ENCODE peak calls at places on chromosomes 13 and 19, in eight cellular contexts. J is A549, S is esophagus squamous epithelium, R is Peyer's patch, D is transverse colon, M is heart left ventricle, N is prostate gland, C is IMR-90. P is an unnamed sample.

GRCh38 chr13:74575729-74576125 is 441.5 kb upstream of the KLF12 start:
- DNase-seq in C (peak; percentile 33), S (no peak), J (peak; percentile 0), M (peak; percentile 94), D (peak; percentile 28), R (peak; percentile 57), N (no peak), P (peak; percentile 62)

GRCh38 chr13:92589955-92590354 is 636.7 kb upstream of the GPC6 start:
- DNase-seq in J (no peak), S (no peak), D (no peak), N (no peak), M (no peak), C (no peak), R (no peak), P (no peak)

GRCh38 chr19:5963855-5964254 is 14.1 kb downstream of the RANBP3 start:
- DNase-seq in S (no peak), N (no peak), M (no peak), D (no peak), C (no peak), R (no peak), J (no peak), P (no peak)

GRCh38 chr19:3494051-3494450 is 6.4 kb downstream of the DOHH start:
- DNase-seq in M (no peak), S (no peak), D (no peak), N (no peak), R (no peak), C (no peak), J (no peak), P (no peak)

GRCh38 chr13:90272356-90272755 is 1075.1 kb upstream of the MIR17HG start:
- DNase-seq in M (no peak), N (no peak), S (no peak), C (no peak), J (no peak), D (no peak), R (no peak), P (peak; percentile 16)

GRCh38 chr19:45097776-45098520 is 5.0 kb downstream of the PPP1R37 start:
- DNase-seq in S (no peak), D (no peak), R (peak; percentile 82), M (no peak), J (peak; percentile 83), N (peak; percentile 46), C (peak; percentile 98), P (peak; percentile 73)

GRCh38 chr19:3365447-3366103 is 808 bp upstream of the NFIC start:
- DNase-seq in D (peak; percentile 66), S (no peak), M (peak; percentile 81), R (peak; percentile 70), C (peak; percentile 66), J (peak; percentile 79), N (peak; percentile 70), P (no peak)

GRCh38 chr13:34731486-34731885 is 210.6 kb upstream of the NBEA start:
- DNase-seq in D (no peak), M (no peak), C (no peak), R (no peak), N (no peak), J (no peak), S (no peak), P (no peak)

GRCh38 chr13:45362939-45363338 is 22.0 kb upstream of the TPT1 start:
- DNase-seq in S (no peak), N (no peak), C (no peak), R (no peak), M (no peak), D (no peak), J (no peak), P (no peak)

GRCh38 chr13:90750957-90751356 is 596.5 kb upstream of the MIR17HG start:
- DNase-seq in S (no peak), C (no peak), N (no peak), R (no peak), D (no peak), J (no peak), M (no peak), P (peak; percentile 1)

GRCh38 chr13:44107357-44108121 is 227.8 kb downstream of the LACC1 start:
- DNase-seq in D (no peak), R (peak; percentile 77), C (no peak), J (no peak), S (no peak), M (no peak), N (peak; percentile 43), P (no peak)

GRCh38 chr13:87376081-87376480 is 295.1 kb upstream of the SLITRK5 start:
- DNase-seq in D (no peak), R (no peak), M (no peak), S (no peak), J (no peak), N (no peak), C (no peak), P (no peak)

GRCh38 chr19:2328401-2329161 is at the start of the genes LSM7 and SPPL2B:
- DNase-seq in S (peak; percentile 37), R (peak; percentile 96), C (peak; percentile 83), J (peak; percentile 84), M (peak; percentile 93), D (peak; percentile 93), N (peak; percentile 86), P (peak; percentile 90)
- TF ChIP-seq POLR2A in S (no peak), R (peak; percentile 95), C (peak; percentile 69), J (peak; percentile 77), M (peak; percentile 89), D (peak; percentile 92), N (peak; percentile 73), P (peak; percentile 95)

DNA sequence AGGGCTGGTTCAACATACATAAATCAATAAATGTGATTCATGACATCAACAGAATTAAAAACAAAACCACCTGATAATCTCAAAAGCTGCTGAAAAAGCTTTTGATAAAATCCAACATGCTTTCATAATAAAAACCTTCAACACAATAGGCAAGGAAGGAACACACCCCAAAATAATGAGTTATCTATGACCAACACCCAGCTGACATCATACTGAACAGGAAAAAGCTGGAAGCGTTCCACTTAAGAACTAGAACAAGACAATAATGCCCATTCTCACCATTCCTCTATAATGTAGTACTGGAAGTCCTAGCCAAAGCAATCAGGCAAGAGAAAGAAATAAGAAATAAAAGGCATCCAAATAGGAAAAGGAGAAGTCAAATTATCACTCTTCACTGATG is 116.2 kb upstream of the FREM2 start:
- DNase-seq in R (no peak), J (no peak), M (no peak), C (no peak), D (no peak), N (no peak), S (no peak), P (no peak)
- TF ChIP-seq CTCF in R (no peak), J (no peak), M (no peak), C (no peak), D (no peak), N (no peak), S (no peak), P (no peak)

DNA sequence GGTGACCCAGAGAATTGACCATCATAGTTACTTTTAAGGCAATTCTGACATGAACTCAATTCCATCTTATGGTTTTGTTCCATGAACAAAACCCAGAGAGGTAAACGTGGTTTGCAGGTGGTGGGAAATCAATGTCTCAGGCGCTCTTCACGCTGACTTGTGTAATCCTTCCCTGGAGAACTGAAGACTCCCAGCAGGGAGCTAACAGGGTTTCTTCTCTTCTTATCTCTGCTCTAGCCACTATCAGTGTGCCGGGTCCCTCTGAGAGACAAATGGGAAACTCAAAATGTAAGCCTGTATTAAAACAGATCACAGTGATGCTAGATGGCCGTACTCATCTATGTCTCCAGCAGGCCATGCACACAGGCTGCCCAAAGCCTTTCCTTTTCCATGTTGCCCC is 57.6 kb upstream of the ARGLU1 start:
- DNase-seq in C (no peak), J (no peak), S (no peak), D (no peak), R (no peak), M (no peak), N (no peak), P (no peak)
- TF ChIP-seq POLR2A in C (no peak), J (no peak), S (no peak), D (no peak), R (no peak), M (no peak), N (no peak), P (no peak)

GRCh38 chr19:33293255-33294057 is 8.9 kb downstream of the CEBPA start:
- DNase-seq in N (peak; percentile 74), R (peak; percentile 67), S (no peak), J (peak; percentile 89), M (peak; percentile 21), C (peak; percentile 71), D (peak; percentile 54), P (no peak)
- TF ChIP-seq CTCF in N (peak; percentile 14), R (no peak), S (no peak), J (no peak), M (no peak), C (no peak), D (no peak), P (no peak)

GRCh38 chr19:11792942-11793341 is 5.4 kb upstream of the ZNF491 start:
- DNase-seq in N (no peak), D (no peak), C (no peak), J (no peak), S (no peak), R (no peak), M (no peak), P (no peak)

GRCh38 chr19:11797491-11797890 is 832 bp upstream of the ZNF491 start:
- DNase-seq in N (peak; percentile 92), D (peak; percentile 92), S (no peak), M (peak; percentile 88), C (peak; percentile 87), R (peak; percentile 93), J (peak; percentile 18), P (peak; percentile 66)

GRCh38 chr19:11798391-11799296 is at the start of gene ZNF491:
- DNase-seq in R (peak; percentile 97), S (peak; percentile 26), C (peak; percentile 87), J (no peak), N (peak; percentile 91), D (peak; percentile 96), M (peak; percentile 93), P (peak; percentile 83)
- TF ChIP-seq POLR2A in R (peak; percentile 58), S (no peak), C (peak; percentile 52), J (no peak), N (peak; percentile 86), D (peak; percentile 75), M (peak; percentile 91), P (peak; percentile 52)

GRCh38 chr13:97566907-97567306 is 132.9 kb downstream of the RAP2A start:
- DNase-seq in M (no peak), N (no peak), S (no peak), D (no peak), C (no peak), J (no peak), R (no peak), P (no peak)
- TF ChIP-seq CTCF in M (no peak), N (no peak), S (no peak), D (no peak), C (no peak), J (no peak), R (no peak), P (no peak)

GRCh38 chr19:55339225-55340143 is at the start of gene KMT5C:
- DNase-seq in M (peak; percentile 100), S (peak; percentile 100), J (peak; percentile 100), R (peak; percentile 100), N (peak; percentile 100), C (peak; percentile 100), D (peak; percentile 100), P (peak; percentile 100)
- TF ChIP-seq POLR2A in M (peak; percentile 96), S (no peak), J (peak; percentile 50), R (peak; percentile 93), N (peak; percentile 97), C (peak; percentile 68), D (peak; percentile 97), P (no peak)